ENCODE peak calls at places on chromosomes 13 and 19, in seven cellular contexts. Y, J, I, V, W, R and N are unnamed samples. For H3K4me1, the result is how much of the 10 kb centered on the place peaks cover.

GRCh38 chr19:52296400-52296772 is 583 bp upstream of the ZNF480 start:
- DNase-seq in Y (no peak), J (no peak), I (no peak), V (no peak), W (no peak), R (no peak), N (no peak)

GRCh38 chr19:30171795-30172642 is 200.2 kb upstream of the ZNF536 start:
- DNase-seq in Y (no peak), J (no peak), I (no peak), V (no peak), W (no peak), R (no peak), N (no peak)

GRCh38 chr13:41751734-41752445 is 209.0 kb downstream of the VWA8 start:
- DNase-seq in Y (no peak), J (no peak), I (no peak), V (no peak), W (no peak), R (no peak), N (no peak)

GRCh38 chr13:34752561-34752960 is 189.5 kb upstream of the NBEA start:
- DNase-seq in Y (no peak), J (no peak), I (no peak), V (no peak), W (no peak), R (no peak), N (no peak)

GRCh38 chr19:17933414-17934129 is 757 bp downstream of the CCDC124 start:
- DNase-seq in Y (no peak), J (no peak), I (no peak), V (no peak), W (no peak), R (no peak), N (no peak)

GRCh38 chr13:50215389-50215788 is 200.1 kb downstream of the KCNRG start:
- DNase-seq in Y (no peak), J (no peak), I (no peak), V (no peak), W (no peak), R (no peak), N (no peak)

GRCh38 chr13:32650705-32651311 is 64.6 kb downstream of the PDS5B start:
- DNase-seq in Y (peak), J (peak), I (no peak), V (no peak), W (peak), R (peak), N (peak)

GRCh38 chr19:47020132-47020805 is 632 bp downstream of the NPAS1 start:
- DNase-seq in Y (no peak), J (no peak), I (no peak), V (no peak), W (no peak), R (peak), N (no peak)

GRCh38 chr19:7168941-7169340 is 99.4 kb downstream of the ZNF557 start:
- DNase-seq in Y (no peak), J (no peak), I (no peak), V (no peak), W (no peak), R (no peak), N (no peak)

GRCh38 chr19:15288146-15288963 is 44.0 kb downstream of the BRD4 start:
- DNase-seq in Y (peak), J (peak), I (no peak), V (no peak), W (no peak), R (peak), N (peak)

GRCh38 chr19:15291666-15292065 is 40.7 kb downstream of the BRD4 start:
- DNase-seq in Y (no peak), J (no peak), I (no peak), V (no peak), W (no peak), R (no peak), N (no peak)

GRCh38 chr19:15291089-15291488 is 41.2 kb downstream of the BRD4 start:
- DNase-seq in Y (no peak), J (no peak), I (no peak), V (no peak), W (no peak), R (no peak), N (no peak)

GRCh38 chr19:15289673-15290072 is 42.7 kb downstream of the BRD4 start:
- DNase-seq in Y (no peak), J (no peak), I (no peak), V (no peak), W (no peak), R (no peak), N (no peak)

GRCh38 chr19:15290149-15290548 is 42.2 kb downstream of the BRD4 start:
- DNase-seq in Y (no peak), J (no peak), I (no peak), V (no peak), W (no peak), R (no peak), N (no peak)
- H3K4me1 ChIP-seq in Y (under half), J (under half), I (half or more), V (half or more), W (half or more), R (half or more), N (half or more)

DNA sequence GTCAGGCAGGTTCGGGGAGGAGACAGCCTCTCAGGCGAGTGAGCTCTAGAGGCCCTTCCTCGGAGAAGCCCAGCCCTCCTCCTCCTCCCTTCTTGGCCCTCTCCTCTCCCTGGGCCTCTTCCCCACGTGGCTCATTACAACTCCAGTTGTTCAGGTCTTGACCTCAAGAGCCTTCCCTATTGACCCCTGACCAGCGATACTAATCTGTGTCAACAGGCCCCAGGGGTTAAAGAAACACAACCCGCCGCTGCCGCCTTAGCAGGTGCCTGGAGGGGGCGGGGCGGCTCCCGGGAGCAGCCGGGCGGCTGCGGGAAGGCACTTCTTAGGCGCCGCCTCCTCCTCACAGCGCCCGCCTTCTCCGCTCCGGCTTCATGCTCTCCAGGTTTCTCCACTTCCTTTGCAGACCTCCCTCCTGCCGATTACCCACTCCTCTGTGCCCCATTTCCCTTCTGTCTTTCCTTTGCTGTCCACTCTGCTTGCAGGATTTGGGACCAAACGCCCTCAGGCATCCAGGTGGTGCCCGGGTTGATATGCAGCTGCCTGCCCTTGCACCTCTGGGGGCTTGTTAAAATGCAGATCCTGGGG is 51.0 kb downstream of the LYL1 start:
- DNase-seq in Y (peak), J (peak), I (no peak), V (peak), W (no peak), R (no peak), N (no peak)
- H3K4me1 ChIP-seq in Y (under half), J (half or more), I (half or more), V (half or more), W (under half), R (half or more), N (under half)

GRCh38 chr13:110689041-110689440 is 16.9 kb downstream of the CARS2 start:
- DNase-seq in Y (no peak), J (no peak), I (no peak), V (no peak), W (no peak), R (no peak), N (no peak)
- H3K4me1 ChIP-seq in Y (under half), J (under half), I (under half), V (under half), W (under half), R (under half), N (under half)

GRCh38 chr13:59446391-59446790 is 717.3 kb downstream of the DIAPH3 start:
- DNase-seq in Y (no peak), J (no peak), I (no peak), V (no peak), W (no peak), R (no peak), N (no peak)

GRCh38 chr13:59447031-59447430 is 716.7 kb downstream of the DIAPH3 start:
- DNase-seq in Y (no peak), J (peak), I (no peak), V (no peak), W (no peak), R (peak), N (no peak)

GRCh38 chr13:59450218-59450617 is 713.5 kb downstream of the DIAPH3 start:
- DNase-seq in Y (no peak), J (no peak), I (no peak), V (no peak), W (no peak), R (peak), N (no peak)

GRCh38 chr13:59449750-59450149 is 714.0 kb downstream of the DIAPH3 start:
- DNase-seq in Y (no peak), J (no peak), I (no peak), V (no peak), W (no peak), R (no peak), N (no peak)

GRCh38 chr13:59447846-59448620 is 715.7 kb downstream of the DIAPH3 start:
- DNase-seq in Y (no peak), J (no peak), I (no peak), V (no peak), W (no peak), R (no peak), N (no peak)
- H3K4me1 ChIP-seq in Y (under half), J (under half), I (under half), V (under half), W (under half), R (half or more), N (under half)

DNA sequence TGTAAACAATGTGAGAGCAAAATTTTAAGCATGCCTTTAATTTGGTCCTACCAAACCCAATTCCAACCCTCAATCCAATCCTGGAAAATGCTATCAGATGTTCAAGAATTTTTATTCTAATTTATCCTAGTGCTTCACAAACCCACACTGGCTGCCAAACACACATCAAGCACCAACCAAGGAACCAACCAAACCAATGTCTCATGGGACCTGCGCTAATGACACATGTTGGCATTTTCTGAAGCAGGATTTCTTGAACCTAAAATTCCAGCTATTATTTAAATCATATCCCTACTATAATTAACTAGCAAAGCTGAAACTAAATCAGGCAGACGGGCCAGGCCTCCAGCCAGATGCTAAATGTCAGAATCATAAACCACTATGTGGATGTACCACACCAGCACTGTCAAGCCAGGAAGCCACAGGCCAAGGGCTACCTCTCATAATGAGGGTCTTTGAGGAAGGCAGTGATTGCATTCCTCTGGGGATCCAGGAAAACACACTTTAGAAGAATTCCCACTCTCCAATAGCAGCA is 5.8 kb downstream of the LATS2 start:
- DNase-seq in Y (no peak), J (no peak), I (no peak), V (peak), W (no peak), R (no peak), N (no peak)
- H3K4me1 ChIP-seq in Y (under half), J (half or more), I (under half), V (half or more), W (under half), R (under half), N (under half)

GRCh38 chr19:10007366-10007765 is 2.9 kb downstream of the COL5A3 start:
- DNase-seq in Y (no peak), J (no peak), I (no peak), V (peak), W (no peak), R (peak), N (no peak)
- H3K4me1 ChIP-seq in Y (under half), J (under half), I (under half), V (under half), W (under half), R (under half), N (under half)

GRCh38 chr13:21322988-21323387 is 136.1 kb downstream of the ZDHHC20 start:
- DNase-seq in Y (no peak), J (no peak), I (no peak), V (no peak), W (no peak), R (no peak), N (no peak)
- H3K4me1 ChIP-seq in Y (under half), J (under half), I (under half), V (under half), W (under half), R (under half), N (under half)